ENCODE peak calls at places on chromosomes 11 and 22, in seven cellular contexts. One of them, this sample, is unnamed.

GRCh38 chr22:19291580-19292261 is at the start of gene CLTCL1:
- DNase-seq in progenitor cell of endocrine pancreas: peak
- DNase-seq in NCI-H748 treated with DMSO at 0.1 percent for 48 hours: peak
- DNase-seq in HTR-8/SVneo: peak
- DNase-seq in bronchial epithelial cell: peak
- DNase-seq in ACHN: peak
- DNase-seq in NCI-H446: peak
- DNase-seq in this sample: peak

GRCh38 chr11:5363712-5364111 is 12.4 kb downstream of the OR51B6 start:
- DNase-seq in progenitor cell of endocrine pancreas: no peak
- DNase-seq in NCI-H748 treated with DMSO at 0.1 percent for 48 hours: no peak
- DNase-seq in HTR-8/SVneo: no peak
- DNase-seq in bronchial epithelial cell: no peak
- DNase-seq in ACHN: no peak
- DNase-seq in NCI-H446: no peak
- DNase-seq in this sample: no peak

GRCh38 chr22:39729141-39729934 is 158.8 kb downstream of the CACNA1I start:
- DNase-seq in progenitor cell of endocrine pancreas: no peak
- DNase-seq in NCI-H748 treated with DMSO at 0.1 percent for 48 hours: no peak
- DNase-seq in HTR-8/SVneo: no peak
- DNase-seq in bronchial epithelial cell: no peak
- DNase-seq in ACHN: no peak
- DNase-seq in NCI-H446: no peak
- DNase-seq in this sample: no peak

GRCh38 chr11:1876361-1877063 is 15.2 kb downstream of the PRR33 start:
- DNase-seq in progenitor cell of endocrine pancreas: peak
- DNase-seq in NCI-H748 treated with DMSO at 0.1 percent for 48 hours: no peak
- DNase-seq in HTR-8/SVneo: peak
- DNase-seq in bronchial epithelial cell: no peak
- DNase-seq in ACHN: peak
- DNase-seq in NCI-H446: no peak
- DNase-seq in this sample: no peak

GRCh38 chr22:33288078-33288477 is 229.9 kb upstream of the SYN3 start:
- DNase-seq in progenitor cell of endocrine pancreas: no peak
- DNase-seq in NCI-H748 treated with DMSO at 0.1 percent for 48 hours: no peak
- DNase-seq in HTR-8/SVneo: no peak
- DNase-seq in bronchial epithelial cell: no peak
- DNase-seq in ACHN: no peak
- DNase-seq in NCI-H446: no peak
- DNase-seq in this sample: no peak

GRCh38 chr22:49754674-49755590 is 72.7 kb downstream of the BRD1 start:
- DNase-seq in progenitor cell of endocrine pancreas: no peak
- DNase-seq in NCI-H748 treated with DMSO at 0.1 percent for 48 hours: no peak
- DNase-seq in HTR-8/SVneo: no peak
- DNase-seq in bronchial epithelial cell: no peak
- DNase-seq in ACHN: no peak
- DNase-seq in NCI-H446: no peak
- DNase-seq in this sample: no peak

GRCh38 chr22:44441401-44442185 is 56.4 kb downstream of the RTL6 start:
- DNase-seq in progenitor cell of endocrine pancreas: no peak
- DNase-seq in NCI-H748 treated with DMSO at 0.1 percent for 48 hours: no peak
- DNase-seq in HTR-8/SVneo: no peak
- DNase-seq in bronchial epithelial cell: no peak
- DNase-seq in ACHN: no peak
- DNase-seq in NCI-H446: no peak
- DNase-seq in this sample: no peak

GRCh38 chr22:36194971-36195370 is 6.6 kb downstream of the APOL4 start:
- DNase-seq in progenitor cell of endocrine pancreas: peak
- DNase-seq in NCI-H748 treated with DMSO at 0.1 percent for 48 hours: no peak
- DNase-seq in HTR-8/SVneo: peak
- DNase-seq in bronchial epithelial cell: peak
- DNase-seq in ACHN: peak
- DNase-seq in NCI-H446: no peak
- DNase-seq in this sample: no peak

GRCh38 chr11:86749376-86749775 is 51.0 kb upstream of the PRSS23 start:
- DNase-seq in progenitor cell of endocrine pancreas: no peak
- DNase-seq in NCI-H748 treated with DMSO at 0.1 percent for 48 hours: no peak
- DNase-seq in HTR-8/SVneo: no peak
- DNase-seq in bronchial epithelial cell: no peak
- DNase-seq in ACHN: peak
- DNase-seq in NCI-H446: no peak
- DNase-seq in this sample: no peak

GRCh38 chr11:33452806-33453205 is 195.6 kb downstream of the HIPK3 start:
- DNase-seq in progenitor cell of endocrine pancreas: no peak
- DNase-seq in NCI-H748 treated with DMSO at 0.1 percent for 48 hours: no peak
- DNase-seq in HTR-8/SVneo: peak
- DNase-seq in bronchial epithelial cell: peak
- DNase-seq in ACHN: peak
- DNase-seq in NCI-H446: no peak
- DNase-seq in this sample: no peak

GRCh38 chr11:62120466-62120865 is 3.3 kb upstream of the INCENP start:
- DNase-seq in progenitor cell of endocrine pancreas: no peak
- DNase-seq in NCI-H748 treated with DMSO at 0.1 percent for 48 hours: no peak
- DNase-seq in HTR-8/SVneo: no peak
- DNase-seq in bronchial epithelial cell: no peak
- DNase-seq in ACHN: no peak
- DNase-seq in NCI-H446: no peak
- DNase-seq in this sample: no peak

GRCh38 chr22:50276143-50276542 is 6.0 kb upstream of the MAPK11 start:
- DNase-seq in progenitor cell of endocrine pancreas: no peak
- DNase-seq in NCI-H748 treated with DMSO at 0.1 percent for 48 hours: no peak
- DNase-seq in HTR-8/SVneo: no peak
- DNase-seq in bronchial epithelial cell: no peak
- DNase-seq in ACHN: peak
- DNase-seq in NCI-H446: no peak
- DNase-seq in this sample: no peak

GRCh38 chr11:76209956-76210885 is 3.9 kb upstream of the WNT11 start:
- DNase-seq in progenitor cell of endocrine pancreas: peak
- DNase-seq in NCI-H748 treated with DMSO at 0.1 percent for 48 hours: peak
- DNase-seq in HTR-8/SVneo: peak
- DNase-seq in bronchial epithelial cell: peak
- DNase-seq in ACHN: peak
- DNase-seq in NCI-H446: no peak
- DNase-seq in this sample: peak

GRCh38 chr22:22787805-22788459 is 99.7 kb upstream of the IGLL5 start:
- DNase-seq in progenitor cell of endocrine pancreas: peak
- DNase-seq in NCI-H748 treated with DMSO at 0.1 percent for 48 hours: no peak
- DNase-seq in HTR-8/SVneo: peak
- DNase-seq in bronchial epithelial cell: peak
- DNase-seq in ACHN: peak
- DNase-seq in NCI-H446: no peak
- DNase-seq in this sample: peak

GRCh38 chr22:37627545-37627944 is 11.9 kb upstream of the SH3BP1 start:
- DNase-seq in progenitor cell of endocrine pancreas: no peak
- DNase-seq in NCI-H748 treated with DMSO at 0.1 percent for 48 hours: no peak
- DNase-seq in HTR-8/SVneo: no peak
- DNase-seq in bronchial epithelial cell: no peak
- DNase-seq in ACHN: no peak
- DNase-seq in NCI-H446: no peak
- DNase-seq in this sample: no peak

GRCh38 chr22:47200273-47201051 is 438.0 kb downstream of the TBC1D22A start:
- DNase-seq in progenitor cell of endocrine pancreas: no peak
- DNase-seq in NCI-H748 treated with DMSO at 0.1 percent for 48 hours: no peak
- DNase-seq in HTR-8/SVneo: no peak
- DNase-seq in bronchial epithelial cell: no peak
- DNase-seq in ACHN: no peak
- DNase-seq in NCI-H446: no peak
- DNase-seq in this sample: no peak

GRCh38 chr11:111797145-111797581 is 31.0 kb upstream of the PPP2R1B start:
- DNase-seq in progenitor cell of endocrine pancreas: no peak
- DNase-seq in NCI-H748 treated with DMSO at 0.1 percent for 48 hours: no peak
- DNase-seq in HTR-8/SVneo: no peak
- DNase-seq in bronchial epithelial cell: peak
- DNase-seq in ACHN: peak
- DNase-seq in NCI-H446: peak
- DNase-seq in this sample: no peak

GRCh38 chr11:118415739-118416068 is 14.3 kb downstream of the ATP5MG start:
- DNase-seq in progenitor cell of endocrine pancreas: no peak
- DNase-seq in NCI-H748 treated with DMSO at 0.1 percent for 48 hours: no peak
- DNase-seq in HTR-8/SVneo: peak
- DNase-seq in bronchial epithelial cell: peak
- DNase-seq in ACHN: peak
- DNase-seq in NCI-H446: no peak
- DNase-seq in this sample: peak

GRCh38 chr11:2413735-2414579 is 13.4 kb downstream of the TSSC4 start:
- DNase-seq in progenitor cell of endocrine pancreas: no peak
- DNase-seq in NCI-H748 treated with DMSO at 0.1 percent for 48 hours: no peak
- DNase-seq in HTR-8/SVneo: no peak
- DNase-seq in bronchial epithelial cell: no peak
- DNase-seq in ACHN: no peak
- DNase-seq in NCI-H446: no peak
- DNase-seq in this sample: no peak

GRCh38 chr22:33789690-33790253 is 130.5 kb downstream of the LARGE1 start:
- DNase-seq in progenitor cell of endocrine pancreas: no peak
- DNase-seq in NCI-H748 treated with DMSO at 0.1 percent for 48 hours: no peak
- DNase-seq in HTR-8/SVneo: no peak
- DNase-seq in bronchial epithelial cell: no peak
- DNase-seq in ACHN: no peak
- DNase-seq in NCI-H446: no peak
- DNase-seq in this sample: no peak

GRCh38 chr22:43711681-43712080 is 100.4 kb downstream of the EFCAB6 start:
- DNase-seq in progenitor cell of endocrine pancreas: no peak
- DNase-seq in NCI-H748 treated with DMSO at 0.1 percent for 48 hours: no peak
- DNase-seq in HTR-8/SVneo: no peak
- DNase-seq in bronchial epithelial cell: no peak
- DNase-seq in ACHN: no peak
- DNase-seq in NCI-H446: no peak
- DNase-seq in this sample: no peak

GRCh38 chr22:18906896-18907295 is 776 bp downstream of the DGCR6 start:
- DNase-seq in progenitor cell of endocrine pancreas: no peak
- DNase-seq in NCI-H748 treated with DMSO at 0.1 percent for 48 hours: no peak
- DNase-seq in HTR-8/SVneo: no peak
- DNase-seq in bronchial epithelial cell: no peak
- DNase-seq in ACHN: no peak
- DNase-seq in NCI-H446: no peak
- DNase-seq in this sample: no peak

GRCh38 chr11:75069473-75069872 is 27.2 kb downstream of the OR2AT4 start:
- DNase-seq in progenitor cell of endocrine pancreas: no peak
- DNase-seq in NCI-H748 treated with DMSO at 0.1 percent for 48 hours: no peak
- DNase-seq in HTR-8/SVneo: no peak
- DNase-seq in bronchial epithelial cell: no peak
- DNase-seq in ACHN: no peak
- DNase-seq in NCI-H446: no peak
- DNase-seq in this sample: no peak

GRCh38 chr22:25493794-25494193 is 70.7 kb upstream of the GRK3 start:
- DNase-seq in progenitor cell of endocrine pancreas: no peak
- DNase-seq in NCI-H748 treated with DMSO at 0.1 percent for 48 hours: no peak
- DNase-seq in HTR-8/SVneo: no peak
- DNase-seq in bronchial epithelial cell: no peak
- DNase-seq in ACHN: no peak
- DNase-seq in NCI-H446: no peak
- DNase-seq in this sample: no peak

GRCh38 chr11:109808569-109808968 is 284.6 kb upstream of the ZC3H12C start:
- DNase-seq in progenitor cell of endocrine pancreas: no peak
- DNase-seq in NCI-H748 treated with DMSO at 0.1 percent for 48 hours: no peak
- DNase-seq in HTR-8/SVneo: no peak
- DNase-seq in bronchial epithelial cell: peak
- DNase-seq in ACHN: no peak
- DNase-seq in NCI-H446: no peak
- DNase-seq in this sample: no peak

GRCh38 chr22:44325718-44326548 is 13.2 kb upstream of the SHISAL1 start:
- DNase-seq in progenitor cell of endocrine pancreas: no peak
- DNase-seq in NCI-H748 treated with DMSO at 0.1 percent for 48 hours: peak
- DNase-seq in HTR-8/SVneo: no peak
- DNase-seq in bronchial epithelial cell: peak
- DNase-seq in ACHN: peak
- DNase-seq in NCI-H446: no peak
- DNase-seq in this sample: no peak

GRCh38 chr11:119764108-119764874 is 35.3 kb upstream of the NECTIN1 start:
- DNase-seq in progenitor cell of endocrine pancreas: no peak
- DNase-seq in NCI-H748 treated with DMSO at 0.1 percent for 48 hours: no peak
- DNase-seq in HTR-8/SVneo: no peak
- DNase-seq in bronchial epithelial cell: peak
- DNase-seq in ACHN: no peak
- DNase-seq in NCI-H446: no peak
- DNase-seq in this sample: no peak

GRCh38 chr22:38741576-38741975 is 14.2 kb downstream of the SUN2 start:
- DNase-seq in progenitor cell of endocrine pancreas: no peak
- DNase-seq in NCI-H748 treated with DMSO at 0.1 percent for 48 hours: no peak
- DNase-seq in HTR-8/SVneo: no peak
- DNase-seq in bronchial epithelial cell: no peak
- DNase-seq in ACHN: no peak
- DNase-seq in NCI-H446: no peak
- DNase-seq in this sample: no peak

GRCh38 chr11:108241370-108242037 is 18.6 kb downstream of the ATM start:
- DNase-seq in progenitor cell of endocrine pancreas: no peak
- DNase-seq in NCI-H748 treated with DMSO at 0.1 percent for 48 hours: no peak
- DNase-seq in HTR-8/SVneo: no peak
- DNase-seq in bronchial epithelial cell: no peak
- DNase-seq in ACHN: no peak
- DNase-seq in NCI-H446: no peak
- DNase-seq in this sample: no peak

GRCh38 chr11:69010964-69011623 is 2.0 kb downstream of the MRGPRF start:
- DNase-seq in progenitor cell of endocrine pancreas: peak
- DNase-seq in NCI-H748 treated with DMSO at 0.1 percent for 48 hours: no peak
- DNase-seq in HTR-8/SVneo: peak
- DNase-seq in bronchial epithelial cell: peak
- DNase-seq in ACHN: no peak
- DNase-seq in NCI-H446: no peak
- DNase-seq in this sample: peak

This sample was measured in NCI-H774.